ENCODE peak calls at places on chromosomes 6 and 20, in ten cellular contexts. One of them, this sample, is unnamed.

GRCh38 chr20:32965581-32966373 is 38.5 kb downstream of the SUN5 start:
- DNase-seq in ureter: peak; percentile 32
- DNase-seq in activated CD8-positive, alpha-beta memory T cell treated with anti-CD3 and anti-CD28 coated beads, Interleukin-2, amount 50 U/mL, for 4 hours: peak; percentile 51
- DNase-seq in nucleus accumbens: no peak
- DNase-seq in left lung: no peak
- DNase-seq in HFFc6: no peak
- DNase-seq in AG10803: no peak
- DNase-seq in endothelial cell: no peak
- DNase-seq in lung: peak; percentile 22
- DNase-seq in M059J: no peak
- DNase-seq in this sample: no peak

GRCh38 chr6:119626884-119627619 is 277.5 kb upstream of the MAN1A1 start:
- DNase-seq in AG10803: no peak
- DNase-seq in left lung: no peak
- DNase-seq in lung: no peak
- DNase-seq in nucleus accumbens: no peak
- DNase-seq in M059J: no peak
- DNase-seq in endothelial cell: no peak
- DNase-seq in ureter: no peak
- DNase-seq in HFFc6: no peak
- DNase-seq in activated CD8-positive, alpha-beta memory T cell treated with anti-CD3 and anti-CD28 coated beads, Interleukin-2, amount 50 U/mL, for 4 hours: no peak
- DNase-seq in this sample: peak; percentile 31

GRCh38 chr6:125797120-125797933 is 6.6 kb downstream of the NCOA7 start:
- DNase-seq in ureter: no peak
- DNase-seq in endothelial cell: no peak
- DNase-seq in lung: no peak
- DNase-seq in activated CD8-positive, alpha-beta memory T cell treated with anti-CD3 and anti-CD28 coated beads, Interleukin-2, amount 50 U/mL, for 4 hours: no peak
- DNase-seq in left lung: no peak
- DNase-seq in M059J: no peak
- DNase-seq in AG10803: no peak
- DNase-seq in nucleus accumbens: no peak
- DNase-seq in HFFc6: no peak
- DNase-seq in this sample: no peak

GRCh38 chr6:156695747-156696146 is 81.4 kb upstream of the ARID1B start:
- DNase-seq in nucleus accumbens: no peak
- DNase-seq in ureter: no peak
- DNase-seq in activated CD8-positive, alpha-beta memory T cell treated with anti-CD3 and anti-CD28 coated beads, Interleukin-2, amount 50 U/mL, for 4 hours: no peak
- DNase-seq in HFFc6: no peak
- DNase-seq in endothelial cell: no peak
- DNase-seq in left lung: no peak
- DNase-seq in lung: no peak
- DNase-seq in M059J: no peak
- DNase-seq in AG10803: no peak
- DNase-seq in this sample: no peak

GRCh38 chr20:47400685-47401084 is 44.2 kb upstream of the ZMYND8 start:
- DNase-seq in left lung: no peak
- DNase-seq in activated CD8-positive, alpha-beta memory T cell treated with anti-CD3 and anti-CD28 coated beads, Interleukin-2, amount 50 U/mL, for 4 hours: no peak
- DNase-seq in endothelial cell: no peak
- DNase-seq in M059J: peak; percentile 31
- DNase-seq in nucleus accumbens: no peak
- DNase-seq in HFFc6: no peak
- DNase-seq in ureter: no peak
- DNase-seq in AG10803: no peak
- DNase-seq in lung: no peak
- DNase-seq in this sample: no peak

GRCh38 chr6:32244270-32244669 is 20.4 kb upstream of the NOTCH4 start:
- DNase-seq in nucleus accumbens: no peak
- DNase-seq in left lung: no peak
- DNase-seq in M059J: no peak
- DNase-seq in ureter: no peak
- DNase-seq in AG10803: peak; percentile 37
- DNase-seq in HFFc6: no peak
- DNase-seq in activated CD8-positive, alpha-beta memory T cell treated with anti-CD3 and anti-CD28 coated beads, Interleukin-2, amount 50 U/mL, for 4 hours: no peak
- DNase-seq in endothelial cell: no peak
- DNase-seq in lung: no peak
- DNase-seq in this sample: no peak

GRCh38 chr20:61433816-61434215 is 181.8 kb downstream of the CDH4 start:
- DNase-seq in lung: no peak
- DNase-seq in M059J: no peak
- DNase-seq in left lung: no peak
- DNase-seq in ureter: no peak
- DNase-seq in HFFc6: no peak
- DNase-seq in nucleus accumbens: no peak
- DNase-seq in activated CD8-positive, alpha-beta memory T cell treated with anti-CD3 and anti-CD28 coated beads, Interleukin-2, amount 50 U/mL, for 4 hours: no peak
- DNase-seq in AG10803: no peak
- DNase-seq in endothelial cell: no peak
- DNase-seq in this sample: no peak

GRCh38 chr6:117938324-117938995 is 31.4 kb downstream of the SLC35F1 start:
- DNase-seq in ureter: no peak
- DNase-seq in lung: no peak
- DNase-seq in left lung: no peak
- DNase-seq in nucleus accumbens: no peak
- DNase-seq in HFFc6: no peak
- DNase-seq in M059J: no peak
- DNase-seq in endothelial cell: no peak
- DNase-seq in activated CD8-positive, alpha-beta memory T cell treated with anti-CD3 and anti-CD28 coated beads, Interleukin-2, amount 50 U/mL, for 4 hours: no peak
- DNase-seq in AG10803: no peak
- DNase-seq in this sample: no peak

GRCh38 chr6:19210849-19211590 is 626.1 kb upstream of the ID4 start:
- DNase-seq in left lung: no peak
- DNase-seq in ureter: no peak
- DNase-seq in activated CD8-positive, alpha-beta memory T cell treated with anti-CD3 and anti-CD28 coated beads, Interleukin-2, amount 50 U/mL, for 4 hours: no peak
- DNase-seq in HFFc6: no peak
- DNase-seq in endothelial cell: peak; percentile 50
- DNase-seq in lung: no peak
- DNase-seq in AG10803: no peak
- DNase-seq in M059J: peak; percentile 7
- DNase-seq in nucleus accumbens: no peak
- DNase-seq in this sample: no peak

GRCh38 chr20:48823476-48823875 is 4.3 kb downstream of the PREX1 start:
- DNase-seq in HFFc6: no peak
- DNase-seq in nucleus accumbens: peak; percentile 15
- DNase-seq in ureter: no peak
- DNase-seq in activated CD8-positive, alpha-beta memory T cell treated with anti-CD3 and anti-CD28 coated beads, Interleukin-2, amount 50 U/mL, for 4 hours: no peak
- DNase-seq in AG10803: no peak
- DNase-seq in lung: no peak
- DNase-seq in M059J: no peak
- DNase-seq in left lung: no peak
- DNase-seq in endothelial cell: no peak
- DNase-seq in this sample: no peak

GRCh38 chr6:17705778-17706579 is 746 bp downstream of the NUP153 start:
- DNase-seq in lung: peak; percentile 48
- DNase-seq in endothelial cell: peak; percentile 60
- DNase-seq in activated CD8-positive, alpha-beta memory T cell treated with anti-CD3 and anti-CD28 coated beads, Interleukin-2, amount 50 U/mL, for 4 hours: peak; percentile 83
- DNase-seq in left lung: peak; percentile 79
- DNase-seq in M059J: peak; percentile 90
- DNase-seq in HFFc6: peak; percentile 32
- DNase-seq in nucleus accumbens: peak; percentile 39
- DNase-seq in ureter: peak; percentile 70
- DNase-seq in AG10803: peak; percentile 55
- DNase-seq in this sample: peak; percentile 82

GRCh38 chr6:31903957-31904356 is 2.1 kb upstream of the ZBTB12 start:
- DNase-seq in M059J: no peak
- DNase-seq in HFFc6: no peak
- DNase-seq in left lung: no peak
- DNase-seq in ureter: no peak
- DNase-seq in nucleus accumbens: no peak
- DNase-seq in endothelial cell: no peak
- DNase-seq in AG10803: no peak
- DNase-seq in lung: no peak
- DNase-seq in activated CD8-positive, alpha-beta memory T cell treated with anti-CD3 and anti-CD28 coated beads, Interleukin-2, amount 50 U/mL, for 4 hours: no peak
- DNase-seq in this sample: no peak

GRCh38 chr6:71410164-71410566 is 121.6 kb downstream of the OGFRL1 start:
- DNase-seq in activated CD8-positive, alpha-beta memory T cell treated with anti-CD3 and anti-CD28 coated beads, Interleukin-2, amount 50 U/mL, for 4 hours: no peak
- DNase-seq in ureter: no peak
- DNase-seq in nucleus accumbens: no peak
- DNase-seq in AG10803: no peak
- DNase-seq in HFFc6: no peak
- DNase-seq in left lung: no peak
- DNase-seq in endothelial cell: no peak
- DNase-seq in lung: no peak
- DNase-seq in M059J: peak; percentile 66
- DNase-seq in this sample: peak; percentile 96

GRCh38 chr6:63272397-63272796 is 47.4 kb downstream of the LGSN start:
- DNase-seq in HFFc6: peak; percentile 19
- DNase-seq in left lung: no peak
- DNase-seq in AG10803: peak; percentile 15
- DNase-seq in nucleus accumbens: no peak
- DNase-seq in M059J: peak; percentile 38
- DNase-seq in lung: no peak
- DNase-seq in activated CD8-positive, alpha-beta memory T cell treated with anti-CD3 and anti-CD28 coated beads, Interleukin-2, amount 50 U/mL, for 4 hours: no peak
- DNase-seq in endothelial cell: no peak
- DNase-seq in ureter: no peak
- DNase-seq in this sample: peak; percentile 6

GRCh38 chr6:89353118-89353556 is 615 bp upstream of the UBE2J1 start:
- DNase-seq in HFFc6: no peak
- DNase-seq in endothelial cell: no peak
- DNase-seq in nucleus accumbens: no peak
- DNase-seq in ureter: no peak
- DNase-seq in left lung: no peak
- DNase-seq in activated CD8-positive, alpha-beta memory T cell treated with anti-CD3 and anti-CD28 coated beads, Interleukin-2, amount 50 U/mL, for 4 hours: no peak
- DNase-seq in AG10803: no peak
- DNase-seq in lung: no peak
- DNase-seq in M059J: no peak
- DNase-seq in this sample: no peak

This sample was measured in mammary epithelial cell.